ENCODE peak calls at places on chromosomes 2 and 18, in ten cellular contexts. D, Q, M, E, O, F, Z, B, R and U are unnamed samples.

GRCh38 chr2:53033416-53033815 is 734.2 kb upstream of the CHAC2 start:
- DNase-seq in E (no peak), R (no peak), Q (no peak), D (peak), M (no peak), F (no peak), B (no peak), O (no peak), Z (no peak), U (no peak)

GRCh38 chr2:36270758-36271157 is 84.8 kb upstream of the CRIM1 start:
- DNase-seq in Z (no peak), O (no peak), F (no peak), B (no peak), M (no peak), R (no peak), E (no peak), Q (no peak), D (no peak), U (no peak)

GRCh38 chr18:73503326-73503725 is 635.5 kb upstream of the NETO1 start:
- DNase-seq in E (no peak), B (no peak), O (no peak), Q (no peak), D (no peak), F (no peak), Z (no peak), R (no peak), M (no peak), U (no peak)

GRCh38 chr2:69386376-69386775 is 651 bp downstream of the GFPT1 start:
- DNase-seq in D (no peak), M (no peak), O (no peak), B (no peak), E (peak), R (no peak), Z (no peak), Q (no peak), F (no peak), U (peak)

GRCh38 chr18:45330170-45330594 is 285.1 kb upstream of the SLC14A2 start:
- DNase-seq in Z (no peak), B (no peak), Q (no peak), R (no peak), E (no peak), F (no peak), D (peak), O (no peak), M (no peak), U (no peak)

GRCh38 chr2:25618676-25619075 is 54.7 kb downstream of the DTNB start:
- DNase-seq in R (no peak), B (no peak), E (no peak), F (no peak), D (peak), Q (no peak), O (no peak), M (no peak), Z (no peak), U (no peak)

GRCh38 chr2:60641866-60642788 is 88.7 kb upstream of the BCL11A start:
- DNase-seq in E (peak), M (no peak), B (peak), Z (peak), D (peak), R (peak), O (peak), F (peak), Q (peak), U (peak)

GRCh38 chr2:86037141-86037794 is 68.4 kb downstream of the POLR1A start:
- DNase-seq in M (no peak), F (peak), Z (peak), D (peak), O (no peak), B (no peak), E (peak), R (peak), Q (peak), U (no peak)

GRCh38 chr2:21022792-21023367 is 21.0 kb downstream of the APOB start:
- DNase-seq in M (no peak), O (no peak), D (no peak), R (no peak), F (no peak), E (no peak), Q (no peak), Z (no peak), B (no peak), U (no peak)

GRCh38 chr2:226213717-226214116 is 585.9 kb downstream of the IRS1 start:
- DNase-seq in D (peak), E (no peak), Z (no peak), M (no peak), B (no peak), O (no peak), Q (no peak), R (no peak), F (no peak), U (no peak)